ENCODE peak calls at places on chromosomes 3 and 15, in seven cellular contexts. One of them, this sample, is unnamed. For H3K27me3, the result is how much of the 10 kb centered on the place peaks cover.

GRCh38 chr3:48715179-48715800 is 1.7 kb downstream of the IP6K2 start:
- DNase-seq in pancreas: no peak
- DNase-seq in left ventricle myocardium inferior: no peak
- DNase-seq in stomach: no peak
- DNase-seq in right cardiac atrium: no peak
- DNase-seq in lower lobe of right lung: no peak
- DNase-seq in HepG2: no peak
- DNase-seq in this sample: peak

GRCh38 chr3:178856804-178857203 is 214.8 kb downstream of the ZMAT3 start:
- DNase-seq in pancreas: no peak
- DNase-seq in left ventricle myocardium inferior: no peak
- DNase-seq in stomach: no peak
- DNase-seq in right cardiac atrium: no peak
- DNase-seq in lower lobe of right lung: no peak
- DNase-seq in HepG2: no peak
- DNase-seq in this sample: no peak

GRCh38 chr3:65472501-65472900 is 566.2 kb downstream of the MAGI1 start:
- DNase-seq in pancreas: no peak
- DNase-seq in left ventricle myocardium inferior: no peak
- DNase-seq in stomach: no peak
- DNase-seq in right cardiac atrium: no peak
- DNase-seq in lower lobe of right lung: no peak
- DNase-seq in HepG2: no peak
- DNase-seq in this sample: no peak

GRCh38 chr3:30083315-30083714 is 523.1 kb upstream of the TGFBR2 start:
- DNase-seq in pancreas: no peak
- DNase-seq in left ventricle myocardium inferior: no peak
- DNase-seq in stomach: no peak
- DNase-seq in right cardiac atrium: no peak
- DNase-seq in lower lobe of right lung: no peak
- DNase-seq in HepG2: no peak
- DNase-seq in this sample: no peak

GRCh38 chr3:78754066-78754743 is 1013.6 kb downstream of the ROBO1 start:
- DNase-seq in pancreas: no peak
- DNase-seq in left ventricle myocardium inferior: no peak
- DNase-seq in stomach: no peak
- DNase-seq in right cardiac atrium: no peak
- DNase-seq in lower lobe of right lung: no peak
- DNase-seq in HepG2: peak
- DNase-seq in this sample: peak

GRCh38 chr3:187310954-187311470 is 19.5 kb upstream of the MASP1 start:
- DNase-seq in pancreas: no peak
- DNase-seq in left ventricle myocardium inferior: no peak
- DNase-seq in stomach: no peak
- DNase-seq in right cardiac atrium: no peak
- DNase-seq in lower lobe of right lung: no peak
- DNase-seq in HepG2: no peak
- DNase-seq in this sample: no peak

GRCh38 chr3:48285132-48285531 is 44.2 kb downstream of the ZNF589 start:
- DNase-seq in pancreas: no peak
- DNase-seq in left ventricle myocardium inferior: no peak
- DNase-seq in stomach: no peak
- DNase-seq in right cardiac atrium: no peak
- DNase-seq in lower lobe of right lung: no peak
- DNase-seq in HepG2: no peak
- DNase-seq in this sample: peak

GRCh38 chr3:52473031-52473430 is 17.6 kb downstream of the NISCH start:
- DNase-seq in pancreas: no peak
- DNase-seq in left ventricle myocardium inferior: no peak
- DNase-seq in stomach: no peak
- DNase-seq in right cardiac atrium: peak
- DNase-seq in lower lobe of right lung: no peak
- DNase-seq in HepG2: no peak
- DNase-seq in this sample: no peak

GRCh38 chr3:18712713-18713575 is 287.8 kb upstream of the SATB1 start:
- DNase-seq in pancreas: no peak
- DNase-seq in left ventricle myocardium inferior: no peak
- DNase-seq in stomach: no peak
- DNase-seq in right cardiac atrium: no peak
- DNase-seq in lower lobe of right lung: no peak
- DNase-seq in HepG2: no peak
- DNase-seq in this sample: no peak

GRCh38 chr3:143830063-143830462 is 18.2 kb downstream of the SLC9A9 start:
- DNase-seq in pancreas: no peak
- DNase-seq in left ventricle myocardium inferior: no peak
- DNase-seq in stomach: no peak
- DNase-seq in right cardiac atrium: no peak
- DNase-seq in lower lobe of right lung: no peak
- DNase-seq in HepG2: no peak
- DNase-seq in this sample: no peak

GRCh38 chr3:38605981-38606380 is 43.5 kb downstream of the SCN5A start:
- DNase-seq in pancreas: no peak
- DNase-seq in left ventricle myocardium inferior: no peak
- DNase-seq in stomach: no peak
- DNase-seq in right cardiac atrium: no peak
- DNase-seq in lower lobe of right lung: no peak
- DNase-seq in HepG2: no peak
- DNase-seq in this sample: no peak

GRCh38 chr15:85580914-85581313 is 200.5 kb downstream of the AKAP13 start:
- DNase-seq in pancreas: peak
- DNase-seq in left ventricle myocardium inferior: no peak
- DNase-seq in stomach: peak
- DNase-seq in right cardiac atrium: peak
- DNase-seq in lower lobe of right lung: peak
- DNase-seq in HepG2: no peak
- DNase-seq in this sample: no peak

GRCh38 chr3:197495059-197495455 is 60.7 kb downstream of the BDH1 start:
- DNase-seq in pancreas: no peak
- DNase-seq in left ventricle myocardium inferior: peak
- DNase-seq in stomach: no peak
- DNase-seq in right cardiac atrium: no peak
- DNase-seq in lower lobe of right lung: no peak
- DNase-seq in HepG2: no peak
- DNase-seq in this sample: no peak

GRCh38 chr3:46719735-46720271 is 2.1 kb upstream of the PRSS50 start:
- DNase-seq in pancreas: no peak
- DNase-seq in left ventricle myocardium inferior: no peak
- DNase-seq in stomach: peak
- DNase-seq in right cardiac atrium: no peak
- DNase-seq in lower lobe of right lung: no peak
- DNase-seq in HepG2: no peak
- DNase-seq in this sample: no peak

GRCh38 chr3:135203026-135203425 is 408.0 kb downstream of the EPHB1 start:
- DNase-seq in pancreas: no peak
- DNase-seq in left ventricle myocardium inferior: no peak
- DNase-seq in stomach: no peak
- DNase-seq in right cardiac atrium: no peak
- DNase-seq in lower lobe of right lung: no peak
- DNase-seq in HepG2: no peak
- DNase-seq in this sample: no peak

DNA sequence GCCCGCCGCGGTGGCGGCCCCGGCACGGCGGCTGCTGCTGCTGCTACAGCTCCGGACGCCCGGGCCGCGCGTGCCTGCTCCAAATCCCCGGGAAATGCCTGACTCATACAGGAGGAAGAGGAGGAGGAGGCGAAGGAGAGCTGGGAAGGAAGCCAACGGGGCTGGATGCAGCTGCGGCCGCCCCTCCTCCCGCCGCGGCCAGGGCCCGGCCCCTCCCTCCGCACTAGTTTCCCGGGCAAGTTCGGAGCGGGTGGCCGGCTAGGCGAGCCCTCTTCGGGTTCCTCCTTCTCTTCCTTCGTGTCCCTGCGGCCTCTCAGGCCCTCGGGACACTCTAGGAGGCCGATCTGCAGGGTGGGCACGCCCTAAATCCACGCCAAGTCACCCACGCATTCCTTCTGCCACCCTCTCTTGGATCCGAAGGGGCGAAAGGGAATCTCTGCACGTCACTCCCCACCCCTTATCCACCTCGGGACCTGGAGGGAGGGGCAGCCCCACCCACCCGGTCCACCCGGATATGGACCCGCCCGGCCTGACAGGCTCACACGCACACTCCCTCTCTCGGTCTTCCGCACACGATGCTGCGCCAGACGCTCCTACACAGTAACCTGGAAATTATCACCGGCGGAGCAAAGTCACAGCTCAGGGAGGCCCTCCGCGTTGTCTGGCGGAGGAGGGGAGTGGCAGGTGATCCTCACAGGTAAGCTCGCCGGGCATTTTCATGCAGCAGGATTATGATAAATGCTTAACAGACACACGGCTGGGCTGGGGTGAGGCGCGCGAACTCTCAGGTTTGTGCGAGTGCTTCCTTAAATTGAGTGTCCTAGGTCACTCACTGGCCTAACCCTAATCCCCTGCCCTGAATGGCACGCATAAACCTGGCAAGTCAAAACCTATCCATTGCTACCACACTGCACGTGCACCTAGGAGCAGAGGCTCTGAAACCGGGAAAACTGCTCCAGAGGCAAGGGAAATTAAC is at the start of the genes OSBPL10 and ZNF860:
- DNase-seq in pancreas: peak
- DNase-seq in left ventricle myocardium inferior: peak
- DNase-seq in stomach: peak
- DNase-seq in right cardiac atrium: peak
- DNase-seq in lower lobe of right lung: peak
- DNase-seq in HepG2: peak
- DNase-seq in this sample: peak
- H3K27me3 ChIP-seq in pancreas: under half
- H3K27me3 ChIP-seq in left ventricle myocardium inferior: under half
- H3K27me3 ChIP-seq in stomach: under half
- H3K27me3 ChIP-seq in right cardiac atrium: under half
- H3K27me3 ChIP-seq in lower lobe of right lung: under half
- H3K27me3 ChIP-seq in HepG2: under half
- H3K27me3 ChIP-seq in this sample: under half

DNA sequence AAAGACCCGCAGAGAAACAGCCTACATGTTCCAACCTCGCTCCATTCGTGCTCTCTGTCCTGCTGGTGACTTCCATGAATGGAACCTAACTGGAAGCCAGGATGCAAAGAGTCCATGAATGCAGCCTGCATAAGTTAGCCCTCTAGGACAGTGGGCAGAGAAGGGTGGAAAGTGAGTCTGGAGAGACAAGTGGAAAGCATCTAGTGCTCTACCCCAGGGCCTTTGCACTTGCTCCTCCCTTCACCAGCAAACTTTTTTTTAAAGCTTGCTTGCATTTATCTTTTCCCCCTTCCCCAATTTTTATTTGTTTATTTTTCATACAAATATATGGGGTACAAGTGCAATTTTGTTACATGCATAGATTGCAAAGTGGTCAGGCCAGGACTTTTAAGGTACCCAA is 7.9 kb upstream of the CYP1A1 start:
- DNase-seq in pancreas: no peak
- DNase-seq in left ventricle myocardium inferior: no peak
- DNase-seq in stomach: no peak
- DNase-seq in right cardiac atrium: no peak
- DNase-seq in lower lobe of right lung: no peak
- DNase-seq in HepG2: no peak
- DNase-seq in this sample: no peak
- H3K27me3 ChIP-seq in pancreas: under half
- H3K27me3 ChIP-seq in left ventricle myocardium inferior: under half
- H3K27me3 ChIP-seq in stomach: under half
- H3K27me3 ChIP-seq in right cardiac atrium: under half
- H3K27me3 ChIP-seq in lower lobe of right lung: under half
- H3K27me3 ChIP-seq in HepG2: under half
- H3K27me3 ChIP-seq in this sample: under half

GRCh38 chr15:52745326-52746161 is 44.6 kb downstream of the ONECUT1 start:
- DNase-seq in pancreas: no peak
- DNase-seq in left ventricle myocardium inferior: no peak
- DNase-seq in stomach: no peak
- DNase-seq in right cardiac atrium: no peak
- DNase-seq in lower lobe of right lung: no peak
- DNase-seq in HepG2: no peak
- DNase-seq in this sample: no peak

GRCh38 chr15:52749250-52749649 is 40.9 kb downstream of the ONECUT1 start:
- DNase-seq in pancreas: no peak
- DNase-seq in left ventricle myocardium inferior: no peak
- DNase-seq in stomach: no peak
- DNase-seq in right cardiac atrium: no peak
- DNase-seq in lower lobe of right lung: no peak
- DNase-seq in HepG2: no peak
- DNase-seq in this sample: no peak

GRCh38 chr15:52746162-52746721 is 43.9 kb downstream of the ONECUT1 start:
- DNase-seq in pancreas: no peak
- DNase-seq in left ventricle myocardium inferior: no peak
- DNase-seq in stomach: no peak
- DNase-seq in right cardiac atrium: no peak
- DNase-seq in lower lobe of right lung: no peak
- DNase-seq in HepG2: peak
- DNase-seq in this sample: no peak

DNA sequence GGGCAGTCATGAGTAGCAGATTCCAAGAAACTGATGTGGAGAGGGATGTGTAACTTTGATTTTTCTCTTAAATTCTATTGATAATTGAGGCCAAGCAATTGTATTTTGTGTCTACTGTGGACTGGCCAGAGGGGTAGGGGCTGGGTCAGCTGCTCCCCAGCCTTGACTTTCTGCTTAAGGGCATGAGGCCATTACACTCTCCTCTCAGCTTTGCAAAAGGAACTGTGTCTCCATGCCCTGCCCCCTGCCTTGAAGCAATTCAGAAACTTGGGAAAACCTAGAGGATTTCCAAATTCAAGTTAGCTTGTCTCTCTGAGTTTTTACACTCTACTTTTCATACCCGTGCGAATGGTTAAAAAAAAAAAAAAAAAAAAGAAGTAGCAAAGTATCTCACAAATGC is 38.6 kb downstream of the ONECUT1 start:
- DNase-seq in pancreas: no peak
- DNase-seq in left ventricle myocardium inferior: no peak
- DNase-seq in stomach: no peak
- DNase-seq in right cardiac atrium: no peak
- DNase-seq in lower lobe of right lung: no peak
- DNase-seq in HepG2: no peak
- DNase-seq in this sample: no peak
- H3K27me3 ChIP-seq in pancreas: under half
- H3K27me3 ChIP-seq in left ventricle myocardium inferior: half or more
- H3K27me3 ChIP-seq in stomach: under half
- H3K27me3 ChIP-seq in right cardiac atrium: under half
- H3K27me3 ChIP-seq in lower lobe of right lung: under half
- H3K27me3 ChIP-seq in HepG2: under half
- H3K27me3 ChIP-seq in this sample: under half

DNA sequence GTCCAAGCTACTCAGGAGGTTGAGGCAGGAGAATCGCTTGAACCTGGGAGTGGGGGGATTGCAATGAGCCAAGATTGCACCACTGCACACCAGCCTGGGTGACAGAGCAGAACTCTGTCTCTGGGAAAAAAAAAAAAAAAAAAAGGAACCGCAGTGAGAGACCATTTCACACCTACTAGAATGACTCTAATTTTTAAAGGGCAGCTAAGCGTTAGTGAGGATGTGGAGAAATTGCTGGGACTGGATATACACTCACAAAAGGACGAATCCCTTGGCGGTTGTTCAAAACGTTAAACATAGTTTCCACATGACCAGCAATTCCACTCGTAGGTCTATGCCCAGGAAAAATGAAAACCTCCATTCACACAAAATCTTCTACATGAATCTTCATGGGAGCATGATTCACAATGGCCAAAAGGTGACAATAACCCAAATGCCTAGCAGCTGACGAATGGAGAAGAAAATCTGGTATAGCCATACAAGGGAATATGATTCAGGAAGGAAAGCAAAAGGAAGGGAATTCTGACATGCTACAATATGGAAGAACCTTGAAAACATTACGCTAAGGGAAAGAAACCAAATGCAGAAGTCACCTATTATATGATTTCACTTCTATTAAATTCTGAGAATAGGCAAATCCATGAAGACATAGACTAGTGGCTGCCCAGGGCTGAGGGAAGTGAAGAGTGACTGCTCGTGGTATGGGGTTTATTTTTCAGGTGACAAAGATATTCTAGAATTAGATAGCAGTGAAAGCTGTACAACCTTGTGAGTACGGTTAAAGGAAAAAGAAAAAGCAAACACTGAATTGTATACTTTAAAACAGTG is 126.9 kb downstream of the CHSY1 start:
- DNase-seq in pancreas: no peak
- DNase-seq in left ventricle myocardium inferior: no peak
- DNase-seq in stomach: no peak
- DNase-seq in right cardiac atrium: peak
- DNase-seq in lower lobe of right lung: no peak
- DNase-seq in HepG2: no peak
- DNase-seq in this sample: peak
- H3K27me3 ChIP-seq in pancreas: under half
- H3K27me3 ChIP-seq in left ventricle myocardium inferior: under half
- H3K27me3 ChIP-seq in stomach: under half
- H3K27me3 ChIP-seq in right cardiac atrium: under half
- H3K27me3 ChIP-seq in lower lobe of right lung: under half
- H3K27me3 ChIP-seq in HepG2: under half
- H3K27me3 ChIP-seq in this sample: under half